ENCODE peak calls at places on chromosomes 7 and 10, in ten cellular contexts. I is CD8-positive, alpha-beta memory T cell; X is neural progenitor cell; S is A549; F is fibroblast of lung; T is transverse colon; H is CD8-positive, alpha-beta T cell; W is neuronal stem cell; G is psoas muscle; Q is tibial artery. Y is an unnamed sample. For H3K9me3, the result is how much of the 10 kb centered on the place peaks cover.

GRCh38 chr10:76251773-76252617 is 820.6 kb downstream of the LRMDA start:
- DNase-seq in I (no peak), X (no peak), S (no peak), F (peak), T (peak), H (no peak), W (no peak), G (no peak), Q (no peak), Y (peak)

GRCh38 chr10:23422003-23422411 is 16.9 kb upstream of the OTUD1 start:
- DNase-seq in I (no peak), X (no peak), S (no peak), F (no peak), T (no peak), H (no peak), W (no peak), G (no peak), Q (no peak), Y (no peak)

GRCh38 chr10:81792729-81793128 is 82.3 kb upstream of the NRG3 start:
- DNase-seq in I (no peak), X (no peak), S (no peak), F (no peak), T (no peak), H (no peak), W (no peak), G (no peak), Q (no peak), Y (no peak)

GRCh38 chr10:36675458-36675880 is 449.9 kb upstream of the ANKRD30A start:
- DNase-seq in I (no peak), X (no peak), S (peak), F (peak), T (no peak), H (no peak), W (no peak), G (no peak), Q (no peak), Y (no peak)

GRCh38 chr7:21771906-21772610 is 173.6 kb downstream of the CDCA7L start:
- DNase-seq in I (no peak), X (peak), S (no peak), F (peak), T (no peak), H (no peak), W (peak), G (no peak), Q (no peak), Y (no peak)

GRCh38 chr7:151951672-151952338 is 4.4 kb upstream of the GALNTL5 start:
- DNase-seq in I (no peak), X (no peak), S (no peak), F (no peak), T (no peak), H (no peak), W (no peak), G (no peak), Q (no peak), Y (no peak)

GRCh38 chr7:27346531-27347260 is 104.1 kb downstream of the EVX1 start:
- DNase-seq in I (no peak), X (no peak), S (peak), F (peak), T (peak), H (no peak), W (no peak), G (no peak), Q (peak), Y (peak)

GRCh38 chr7:157516311-157516710 is 179.5 kb downstream of the DNAJB6 start:
- DNase-seq in I (no peak), X (no peak), S (no peak), F (no peak), T (no peak), H (peak), W (no peak), G (peak), Q (no peak), Y (no peak)

GRCh38 chr7:150902078-150903033 is 50.0 kb downstream of the AOC1 start:
- DNase-seq in I (no peak), X (no peak), S (no peak), F (no peak), T (peak), H (no peak), W (no peak), G (peak), Q (no peak), Y (no peak)

GRCh38 chr10:43344051-43344450 is 27.4 kb upstream of the FXYD4 start:
- DNase-seq in I (no peak), X (no peak), S (no peak), F (no peak), T (no peak), H (no peak), W (no peak), G (no peak), Q (no peak), Y (no peak)

GRCh38 chr10:86659721-86660438 is 5.5 kb downstream of the OPN4 start:
- DNase-seq in I (peak), X (no peak), S (no peak), F (no peak), T (no peak), H (no peak), W (no peak), G (peak), Q (peak), Y (peak)

GRCh38 chr7:55180821-55181542 is 162.2 kb downstream of the EGFR start:
- DNase-seq in I (no peak), X (no peak), S (no peak), F (no peak), T (peak), H (no peak), W (no peak), G (no peak), Q (no peak), Y (no peak)

GRCh38 chr7:55420535-55420934 is 55.4 kb downstream of the LANCL2 start:
- DNase-seq in I (no peak), X (no peak), S (no peak), F (peak), T (no peak), H (no peak), W (no peak), G (no peak), Q (no peak), Y (no peak)

DNA sequence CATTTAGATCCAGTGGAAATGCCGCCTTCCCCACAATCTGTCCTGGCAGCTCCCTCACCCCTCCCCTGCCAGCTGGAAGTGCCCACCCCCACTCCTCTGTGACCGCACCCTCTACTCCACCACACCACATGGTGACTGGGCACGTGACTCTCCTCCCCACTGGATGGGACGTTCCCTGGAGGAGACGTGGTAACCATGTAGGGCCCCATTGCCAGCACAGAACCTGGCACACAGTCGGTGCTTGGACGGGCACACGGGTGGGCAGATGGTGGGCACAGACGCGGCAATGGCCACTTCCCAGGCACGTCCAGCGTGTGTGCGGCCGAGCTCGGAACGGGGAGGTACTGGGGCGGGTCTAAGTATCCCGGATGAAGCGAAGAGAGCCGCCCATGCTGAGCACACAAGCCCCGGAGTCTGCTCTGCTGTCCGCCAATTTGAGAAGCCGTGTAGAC is 245.6 kb downstream of the MAD1L1 start:
- DNase-seq in I (no peak), X (no peak), S (no peak), F (no peak), T (no peak), H (no peak), W (no peak), G (no peak), Q (no peak), Y (peak)
- H3K27ac ChIP-seq in I (peak), X (no peak), S (no peak), F (no peak), T (no peak), H (peak), W (no peak), G (no peak), Q (no peak), Y (no peak)

DNA sequence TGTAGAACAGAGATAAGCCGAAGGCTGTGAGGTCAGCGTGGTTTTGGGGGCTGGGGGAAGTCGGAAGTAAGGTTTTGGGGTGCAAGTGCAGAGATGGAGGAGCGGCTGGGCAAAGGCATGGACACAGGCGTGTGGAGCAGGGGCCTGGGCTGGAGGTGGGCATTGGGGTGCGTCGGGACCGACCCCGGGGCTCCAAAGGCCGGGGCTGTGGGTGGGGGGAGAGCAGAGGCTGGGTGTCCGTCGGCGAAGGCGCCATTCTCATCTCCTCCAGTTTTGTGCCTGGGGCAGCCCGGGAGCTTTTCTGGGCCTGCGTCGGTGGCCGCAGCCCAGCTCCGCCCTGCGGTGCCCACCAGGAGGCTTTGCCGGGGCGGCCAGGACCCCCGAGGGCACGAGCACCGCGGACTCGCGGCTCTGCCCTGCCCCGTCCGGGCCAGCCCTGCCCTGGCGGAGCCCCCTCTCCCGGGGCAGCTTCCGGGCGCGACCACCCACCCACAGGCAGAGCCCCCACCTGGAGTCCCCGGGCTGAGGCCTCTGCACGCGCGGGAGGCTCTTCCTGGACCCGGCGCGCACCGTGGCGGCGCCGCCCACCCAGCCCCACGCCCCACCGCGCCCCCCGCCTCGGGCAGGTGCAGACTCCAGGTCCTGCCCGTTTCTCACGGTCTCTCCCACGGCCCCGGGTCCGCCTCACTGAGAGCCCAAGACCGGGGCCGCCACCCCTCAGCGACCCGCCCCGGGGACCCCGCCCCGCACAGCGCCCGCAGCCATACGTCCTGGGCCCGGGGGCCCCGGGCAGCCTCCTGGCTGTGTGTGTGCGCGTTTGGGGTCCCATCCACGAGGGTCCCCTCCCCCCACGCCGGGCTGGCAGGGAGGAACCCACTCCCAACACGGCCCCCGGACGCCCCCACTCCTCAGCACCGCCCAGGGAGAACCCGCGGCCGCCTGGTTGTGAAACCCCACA is 7.7 kb upstream of the SCART1 start:
- DNase-seq in I (peak), X (no peak), S (no peak), F (no peak), T (no peak), H (no peak), W (no peak), G (peak), Q (no peak), Y (peak)
- H3K9me3 ChIP-seq in I (under half), X (under half), S (under half), F (under half), T (under half), H (under half), W (under half), G (under half), Q (under half), Y (under half)

DNA sequence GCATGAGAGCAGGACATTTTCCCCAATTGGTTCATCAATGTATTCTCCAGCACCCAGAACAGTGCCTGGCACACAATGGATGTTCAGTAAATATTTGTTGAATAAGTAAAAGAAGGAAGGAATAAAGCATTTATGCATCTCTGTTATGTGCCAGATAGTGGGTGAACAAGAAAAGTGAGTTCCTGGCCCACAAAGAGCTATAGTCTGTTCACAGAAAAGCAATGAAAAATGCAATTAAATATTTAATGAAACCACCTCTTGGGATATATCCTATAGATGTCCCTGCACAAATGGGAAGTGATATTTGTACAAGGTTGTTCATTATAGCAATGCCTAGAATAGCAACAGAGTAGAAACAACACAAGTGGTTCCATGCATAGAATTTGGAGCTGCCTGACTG is 2.1 kb downstream of the ABCA13 start:
- DNase-seq in I (no peak), X (no peak), S (no peak), F (no peak), T (no peak), H (no peak), W (no peak), G (no peak), Q (no peak), Y (no peak)
- H3K4me3 ChIP-seq in I (no peak), X (no peak), S (no peak), F (no peak), T (no peak), H (no peak), W (no peak), G (no peak), Q (no peak), Y (no peak)

GRCh38 chr7:794207-794606 is 38.1 kb upstream of the SUN1 start:
- DNase-seq in I (no peak), X (no peak), S (no peak), F (no peak), T (no peak), H (no peak), W (no peak), G (peak), Q (no peak), Y (no peak)
- H3K27ac ChIP-seq in I (no peak), X (no peak), S (no peak), F (no peak), T (peak), H (no peak), W (no peak), G (peak), Q (no peak), Y (no peak)

DNA sequence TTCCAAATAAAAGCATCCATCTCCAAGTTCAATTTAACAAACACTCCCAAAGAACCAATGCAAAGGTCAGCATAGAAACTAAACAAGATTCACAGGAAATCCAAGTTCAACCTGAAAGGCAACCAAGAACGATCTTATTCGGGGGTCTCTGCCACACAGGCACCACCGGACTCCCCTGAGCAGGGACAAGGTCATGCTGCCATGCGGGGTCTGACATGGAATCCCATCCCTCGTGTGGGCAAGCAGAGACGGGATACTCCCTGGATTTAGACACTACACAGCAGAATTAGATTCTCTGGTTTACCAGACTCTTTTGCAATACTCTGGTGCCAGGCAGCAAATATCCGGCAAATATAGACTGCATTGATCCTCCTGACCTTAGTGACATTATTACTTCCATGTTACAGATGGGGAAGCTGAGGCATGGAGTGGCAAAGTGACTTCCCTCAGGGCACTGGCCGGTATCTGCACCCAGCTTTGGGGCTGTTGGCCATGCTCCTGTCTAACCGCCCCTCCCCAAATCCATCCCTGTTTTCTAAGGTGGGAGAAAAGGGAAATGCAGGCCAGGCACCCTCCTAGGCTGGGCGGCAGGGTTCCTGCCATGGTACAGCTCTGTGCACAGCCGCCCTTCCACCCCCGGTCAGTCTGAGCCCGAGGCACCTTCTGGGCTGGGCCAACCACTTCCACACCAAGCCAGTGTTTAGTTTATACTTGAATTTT is 111.8 kb downstream of the VIPR2 start:
- DNase-seq in I (no peak), X (no peak), S (no peak), F (no peak), T (peak), H (peak), W (no peak), G (no peak), Q (peak), Y (no peak)
- H3K9me3 ChIP-seq in I (under half), X (under half), S (under half), F (under half), T (under half), H (under half), W (under half), G (under half), Q (under half), Y (under half)

Y was measured in right cardiac atrium.